ENCODE peak calls at places on chromosomes 6 and 20, in five cellular contexts. P is CD4-positive, CD25-positive, alpha-beta regulatory T cell; O is fibroblast of lung; L is Peyer's patch; G is neuronal stem cell. A is an unnamed sample. For H3K36me3, the result is how much of the 10 kb centered on the place peaks cover.

GRCh38 chr20:58511364-58511763 is 3.8 kb downstream of the APCDD1L start:
- DNase-seq in P (no peak), O (peak), L (no peak), G (no peak), A (no peak)

GRCh38 chr6:19757036-19757435 is 80.1 kb upstream of the ID4 start:
- DNase-seq in P (no peak), O (no peak), L (no peak), G (no peak), A (no peak)

GRCh38 chr6:105753184-105754097 is 332.7 kb upstream of the PRDM1 start:
- DNase-seq in P (no peak), O (peak), L (no peak), G (no peak), A (no peak)

GRCh38 chr20:5168582-5169396 is 42.0 kb downstream of the CDS2 start:
- DNase-seq in P (no peak), O (peak), L (peak), G (no peak), A (no peak)

GRCh38 chr6:148304976-148305375 is 37.7 kb upstream of the SASH1 start:
- DNase-seq in P (no peak), O (peak), L (no peak), G (no peak), A (no peak)

GRCh38 chr20:58722877-58723627 is 30.5 kb downstream of the NPEPL1 start:
- DNase-seq in P (no peak), O (no peak), L (no peak), G (no peak), A (no peak)

GRCh38 chr6:105178110-105178509 is 1.7 kb downstream of the POPDC3 start:
- DNase-seq in P (no peak), O (peak), L (no peak), G (no peak), A (no peak)

GRCh38 chr6:141301779-141302178 is 830.9 kb upstream of the GJE1 start:
- DNase-seq in P (no peak), O (peak), L (no peak), G (no peak), A (no peak)

GRCh38 chr6:139699335-139699734 is 324.9 kb upstream of the CITED2 start:
- DNase-seq in P (no peak), O (peak), L (no peak), G (no peak), A (no peak)

GRCh38 chr6:108452725-108453195 is 108.0 kb upstream of the FOXO3 start:
- DNase-seq in P (no peak), O (no peak), L (no peak), G (no peak), A (no peak)

GRCh38 chr20:47133809-47134456 is 222.6 kb downstream of the ZMYND8 start:
- DNase-seq in P (no peak), O (peak), L (no peak), G (no peak), A (no peak)

DNA sequence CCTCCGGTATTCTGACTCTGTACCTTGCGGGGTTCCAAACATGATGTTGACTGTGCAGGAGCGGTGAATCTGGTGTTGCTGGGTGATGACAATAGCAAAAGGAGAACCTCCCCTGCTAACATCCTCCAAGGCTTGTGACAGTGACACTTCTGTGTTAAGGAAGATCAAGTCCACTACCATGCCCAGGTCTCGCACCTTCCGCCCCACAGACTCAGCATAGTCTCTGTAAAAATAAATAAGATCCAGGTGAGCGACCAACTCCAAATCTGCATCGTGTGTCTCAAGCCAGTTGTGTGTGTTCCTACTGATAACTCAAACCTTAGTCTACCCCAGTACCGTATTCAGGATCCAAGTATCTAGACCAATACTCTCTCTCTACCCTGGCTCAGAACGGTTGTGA is 24.8 kb downstream of the NCOA5 start:
- DNase-seq in P (no peak), O (no peak), L (no peak), G (no peak), A (no peak)
- H3K36me3 ChIP-seq in P (half or more), O (under half), L (under half), G (half or more), A (half or more)

GRCh38 chr20:52200870-52201269 is 9.3 kb upstream of the ZFP64 start:
- DNase-seq in P (no peak), O (peak), L (no peak), G (no peak), A (no peak)
- H3K27ac ChIP-seq in P (no peak), O (no peak), L (no peak), G (no peak), A (no peak)

GRCh38 chr20:10549511-10549910 is 114.4 kb downstream of the SLX4IP start:
- DNase-seq in P (no peak), O (no peak), L (no peak), G (no peak), A (no peak)

GRCh38 chr20:10553326-10553984 is 118.3 kb downstream of the SLX4IP start:
- DNase-seq in P (no peak), O (peak), L (peak), G (peak), A (no peak)

GRCh38 chr20:10554285-10554684 is 119.2 kb downstream of the SLX4IP start:
- DNase-seq in P (no peak), O (no peak), L (no peak), G (no peak), A (no peak)

GRCh38 chr20:10550204-10551118 is 115.4 kb downstream of the SLX4IP start:
- DNase-seq in P (no peak), O (no peak), L (no peak), G (no peak), A (no peak)

GRCh38 chr20:10551732-10552724 is 116.9 kb downstream of the SLX4IP start:
- DNase-seq in P (no peak), O (no peak), L (no peak), G (peak), A (no peak)
- H3K4me3 ChIP-seq in P (no peak), O (no peak), L (no peak), G (no peak), A (no peak)

GRCh38 chr6:22072939-22073338 is 223.9 kb downstream of the PRL start:
- DNase-seq in P (no peak), O (peak), L (no peak), G (no peak), A (no peak)
- H3K36me3 ChIP-seq in P (under half), O (under half), L (under half), G (under half), A (under half)

DNA sequence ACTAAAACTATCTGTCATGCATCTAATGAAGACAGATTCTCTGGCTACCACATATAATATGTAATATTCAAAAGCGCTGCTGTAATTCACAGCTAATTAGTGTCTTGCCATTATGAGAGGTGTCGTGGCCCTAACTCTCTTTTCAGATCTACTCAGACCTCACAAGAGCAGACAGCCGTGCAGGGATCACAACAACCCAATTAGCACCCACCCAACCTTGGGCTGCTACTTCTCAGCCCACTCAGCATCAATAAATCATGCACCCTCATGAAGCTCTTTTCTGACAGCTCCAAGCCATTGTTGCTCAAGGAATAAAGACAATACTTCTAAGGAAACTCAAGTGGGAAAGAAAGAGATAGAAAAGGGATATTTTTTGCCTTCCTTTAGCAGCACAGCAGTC is 61.4 kb downstream of the FRK start:
- DNase-seq in P (no peak), O (no peak), L (no peak), G (no peak), A (no peak)
- H3K27ac ChIP-seq in P (no peak), O (no peak), L (no peak), G (no peak), A (no peak)

DNA sequence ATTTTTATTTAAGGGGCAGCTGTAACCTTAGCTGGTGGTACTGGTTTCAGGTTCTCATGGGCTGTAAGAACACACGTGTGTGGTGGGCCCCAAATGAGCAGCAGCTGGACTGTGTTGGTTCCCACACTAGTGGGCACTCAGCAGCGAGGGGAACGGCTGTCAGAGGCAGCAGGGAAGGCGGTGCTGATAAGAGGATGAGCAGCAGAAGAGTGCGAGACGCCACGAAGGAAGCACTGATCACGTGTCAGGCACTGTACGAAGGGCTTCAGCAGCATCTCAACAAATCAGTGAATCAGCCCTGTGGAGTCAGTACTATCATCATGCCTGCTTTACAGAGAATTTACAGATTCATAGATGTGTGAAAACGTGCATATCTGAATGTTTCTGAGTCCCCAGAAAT is 41.0 kb upstream of the EMILIN3 start:
- DNase-seq in P (no peak), O (no peak), L (no peak), G (no peak), A (no peak)
- H3K4me3 ChIP-seq in P (no peak), O (no peak), L (no peak), G (no peak), A (no peak)

GRCh38 chr20:9594284-9594875 is 80.0 kb downstream of the LAMP5 start:
- DNase-seq in P (no peak), O (no peak), L (no peak), G (no peak), A (no peak)

GRCh38 chr20:9592419-9592818 is 78.0 kb downstream of the LAMP5 start:
- DNase-seq in P (no peak), O (peak), L (no peak), G (no peak), A (no peak)

GRCh38 chr20:9590189-9590588 is 75.8 kb downstream of the LAMP5 start:
- DNase-seq in P (no peak), O (peak), L (no peak), G (no peak), A (no peak)

GRCh38 chr20:9591080-9591479 is 76.7 kb downstream of the LAMP5 start:
- DNase-seq in P (no peak), O (no peak), L (no peak), G (no peak), A (no peak)
- H3K36me3 ChIP-seq in P (under half), O (under half), L (under half), G (under half), A (under half)

GRCh38 chr20:62817975-62818591 is 1.2 kb downstream of the COL9A3 start:
- DNase-seq in P (no peak), O (no peak), L (no peak), G (no peak), A (no peak)

GRCh38 chr20:62815066-62815991 is 1.5 kb upstream of the COL9A3 start:
- DNase-seq in P (no peak), O (no peak), L (no peak), G (no peak), A (no peak)

GRCh38 chr20:62818592-62819493 is 2.0 kb downstream of the COL9A3 start:
- DNase-seq in P (no peak), O (peak), L (no peak), G (no peak), A (no peak)

GRCh38 chr20:62816031-62816878 is 595 bp upstream of the COL9A3 start:
- DNase-seq in P (no peak), O (no peak), L (no peak), G (peak), A (no peak)

DNA sequence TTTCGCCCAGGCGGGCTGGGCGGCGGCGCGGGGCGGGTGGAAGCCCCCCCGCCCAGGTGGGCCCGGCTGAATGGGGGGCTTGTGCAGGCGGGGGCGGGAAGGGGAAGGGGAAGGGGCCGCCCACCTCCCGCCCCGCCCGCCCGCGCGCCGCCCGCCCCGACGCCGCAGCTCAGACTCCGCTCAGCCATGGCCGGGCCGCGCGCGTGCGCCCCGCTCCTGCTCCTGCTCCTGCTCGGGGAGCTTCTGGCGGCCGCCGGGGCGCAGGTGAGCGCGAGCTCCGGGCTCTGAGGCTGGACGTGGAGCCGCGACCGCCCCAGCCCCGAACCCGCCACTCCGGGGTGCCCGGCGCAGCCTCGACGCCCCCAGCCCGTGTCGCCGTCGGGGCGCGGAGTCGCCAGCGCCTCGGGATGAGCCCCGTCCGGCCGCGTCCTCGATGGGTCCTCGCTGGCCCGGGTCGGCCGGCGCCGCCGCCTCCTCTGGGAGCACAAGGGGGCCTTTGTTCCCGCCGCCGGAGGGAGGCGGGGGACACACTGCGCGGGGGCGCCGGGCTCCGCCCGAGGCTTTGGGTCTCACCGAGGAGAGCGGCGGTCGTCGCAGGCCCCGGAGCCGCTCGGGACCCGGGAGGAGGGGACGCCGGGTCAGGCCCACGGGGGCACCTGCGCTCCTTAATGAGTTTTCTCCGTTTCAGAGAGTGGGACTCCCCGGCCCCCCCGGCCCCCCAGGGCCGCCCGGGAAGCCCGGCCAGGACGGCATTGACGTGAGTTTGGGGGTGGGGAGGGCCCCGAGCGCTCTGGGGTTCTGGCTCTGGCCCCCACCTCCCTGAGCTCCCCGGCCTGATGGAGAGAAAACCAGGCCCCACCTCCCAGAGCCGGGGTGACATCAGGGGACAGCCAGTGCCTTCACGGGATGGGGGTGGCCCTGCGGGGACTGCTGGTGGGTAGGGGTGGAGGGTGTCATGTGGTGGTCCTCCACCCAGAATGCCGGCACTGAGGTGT is at the start of gene COL9A3:
- DNase-seq in P (no peak), O (no peak), L (no peak), G (no peak), A (no peak)
- H3K27ac ChIP-seq in P (no peak), O (no peak), L (no peak), G (peak), A (no peak)

GRCh38 chr6:52881662-52881995 is 27.9 kb downstream of the GSTA3 start:
- DNase-seq in P (no peak), O (no peak), L (no peak), G (no peak), A (no peak)
- H3K4me3 ChIP-seq in P (no peak), O (peak), L (peak), G (no peak), A (peak)

A was measured in CD8-positive, alpha-beta memory T cell.